ENCODE peak calls at places on chromosome 5, in eight cellular contexts. One of them, this sample, is unnamed.

GRCh38 chr5:132478498-132478855 is 12.1 kb downstream of the IRF1 start:
- DNase-seq in AG10803: no peak
- DNase-seq in A549: no peak
- DNase-seq in upper lobe of left lung: no peak
- DNase-seq in activated CD4-positive, CD25-positive, alpha-beta regulatory T cell treated with anti-CD3 and anti-CD28 coated beads, Interleukin-2, amount 50 U/mL, for 72 hours: no peak
- DNase-seq in AG04450: no peak
- DNase-seq in activated CD8-positive, alpha-beta T cell treated with anti-CD3 and anti-CD28 coated beads for 36 hours: no peak
- DNase-seq in GM18507: no peak
- DNase-seq in this sample: no peak

GRCh38 chr5:76742586-76742985 is 26.7 kb downstream of the F2R start:
- DNase-seq in AG10803: peak
- DNase-seq in A549: no peak
- DNase-seq in upper lobe of left lung: no peak
- DNase-seq in activated CD4-positive, CD25-positive, alpha-beta regulatory T cell treated with anti-CD3 and anti-CD28 coated beads, Interleukin-2, amount 50 U/mL, for 72 hours: no peak
- DNase-seq in AG04450: peak
- DNase-seq in activated CD8-positive, alpha-beta T cell treated with anti-CD3 and anti-CD28 coated beads for 36 hours: no peak
- DNase-seq in GM18507: no peak
- DNase-seq in this sample: no peak

GRCh38 chr5:5752844-5753243 is 330.4 kb downstream of the ICE1 start:
- DNase-seq in AG10803: no peak
- DNase-seq in A549: no peak
- DNase-seq in upper lobe of left lung: no peak
- DNase-seq in activated CD4-positive, CD25-positive, alpha-beta regulatory T cell treated with anti-CD3 and anti-CD28 coated beads, Interleukin-2, amount 50 U/mL, for 72 hours: no peak
- DNase-seq in AG04450: no peak
- DNase-seq in activated CD8-positive, alpha-beta T cell treated with anti-CD3 and anti-CD28 coated beads for 36 hours: no peak
- DNase-seq in GM18507: peak
- DNase-seq in this sample: no peak

GRCh38 chr5:68193481-68194036 is 22.0 kb upstream of the PIK3R1 start:
- DNase-seq in AG10803: no peak
- DNase-seq in A549: no peak
- DNase-seq in upper lobe of left lung: no peak
- DNase-seq in activated CD4-positive, CD25-positive, alpha-beta regulatory T cell treated with anti-CD3 and anti-CD28 coated beads, Interleukin-2, amount 50 U/mL, for 72 hours: no peak
- DNase-seq in AG04450: no peak
- DNase-seq in activated CD8-positive, alpha-beta T cell treated with anti-CD3 and anti-CD28 coated beads for 36 hours: no peak
- DNase-seq in GM18507: no peak
- DNase-seq in this sample: no peak

GRCh38 chr5:19866088-19866446 is 121.9 kb downstream of the CDH18 start:
- DNase-seq in AG10803: no peak
- DNase-seq in A549: no peak
- DNase-seq in upper lobe of left lung: no peak
- DNase-seq in activated CD4-positive, CD25-positive, alpha-beta regulatory T cell treated with anti-CD3 and anti-CD28 coated beads, Interleukin-2, amount 50 U/mL, for 72 hours: no peak
- DNase-seq in AG04450: no peak
- DNase-seq in activated CD8-positive, alpha-beta T cell treated with anti-CD3 and anti-CD28 coated beads for 36 hours: no peak
- DNase-seq in GM18507: no peak
- DNase-seq in this sample: no peak

GRCh38 chr5:164475339-164475977 is 970.0 kb downstream of the MAT2B start:
- DNase-seq in AG10803: peak
- DNase-seq in A549: no peak
- DNase-seq in upper lobe of left lung: no peak
- DNase-seq in activated CD4-positive, CD25-positive, alpha-beta regulatory T cell treated with anti-CD3 and anti-CD28 coated beads, Interleukin-2, amount 50 U/mL, for 72 hours: no peak
- DNase-seq in AG04450: no peak
- DNase-seq in activated CD8-positive, alpha-beta T cell treated with anti-CD3 and anti-CD28 coated beads for 36 hours: no peak
- DNase-seq in GM18507: no peak
- DNase-seq in this sample: no peak

GRCh38 chr5:81194633-81195333 is 38.3 kb upstream of the CKMT2 start:
- DNase-seq in AG10803: peak
- DNase-seq in A549: peak
- DNase-seq in upper lobe of left lung: peak
- DNase-seq in activated CD4-positive, CD25-positive, alpha-beta regulatory T cell treated with anti-CD3 and anti-CD28 coated beads, Interleukin-2, amount 50 U/mL, for 72 hours: peak
- DNase-seq in AG04450: peak
- DNase-seq in activated CD8-positive, alpha-beta T cell treated with anti-CD3 and anti-CD28 coated beads for 36 hours: peak
- DNase-seq in GM18507: peak
- DNase-seq in this sample: peak

GRCh38 chr5:150503386-150503785 is 4.5 kb upstream of the NDST1 start:
- DNase-seq in AG10803: no peak
- DNase-seq in A549: no peak
- DNase-seq in upper lobe of left lung: no peak
- DNase-seq in activated CD4-positive, CD25-positive, alpha-beta regulatory T cell treated with anti-CD3 and anti-CD28 coated beads, Interleukin-2, amount 50 U/mL, for 72 hours: no peak
- DNase-seq in AG04450: no peak
- DNase-seq in activated CD8-positive, alpha-beta T cell treated with anti-CD3 and anti-CD28 coated beads for 36 hours: no peak
- DNase-seq in GM18507: no peak
- DNase-seq in this sample: no peak

GRCh38 chr5:74009502-74009901 is 383.5 kb downstream of the ARHGEF28 start:
- DNase-seq in AG10803: no peak
- DNase-seq in A549: no peak
- DNase-seq in upper lobe of left lung: no peak
- DNase-seq in activated CD4-positive, CD25-positive, alpha-beta regulatory T cell treated with anti-CD3 and anti-CD28 coated beads, Interleukin-2, amount 50 U/mL, for 72 hours: no peak
- DNase-seq in AG04450: no peak
- DNase-seq in activated CD8-positive, alpha-beta T cell treated with anti-CD3 and anti-CD28 coated beads for 36 hours: no peak
- DNase-seq in GM18507: no peak
- DNase-seq in this sample: no peak

GRCh38 chr5:133945561-133945960 is 22.9 kb downstream of the C5orf15 start:
- DNase-seq in AG10803: peak
- DNase-seq in A549: no peak
- DNase-seq in upper lobe of left lung: no peak
- DNase-seq in activated CD4-positive, CD25-positive, alpha-beta regulatory T cell treated with anti-CD3 and anti-CD28 coated beads, Interleukin-2, amount 50 U/mL, for 72 hours: no peak
- DNase-seq in AG04450: no peak
- DNase-seq in activated CD8-positive, alpha-beta T cell treated with anti-CD3 and anti-CD28 coated beads for 36 hours: no peak
- DNase-seq in GM18507: no peak
- DNase-seq in this sample: no peak

GRCh38 chr5:20359377-20359776 is 371.4 kb upstream of the CDH18 start:
- DNase-seq in AG10803: no peak
- DNase-seq in A549: no peak
- DNase-seq in upper lobe of left lung: no peak
- DNase-seq in activated CD4-positive, CD25-positive, alpha-beta regulatory T cell treated with anti-CD3 and anti-CD28 coated beads, Interleukin-2, amount 50 U/mL, for 72 hours: no peak
- DNase-seq in AG04450: no peak
- DNase-seq in activated CD8-positive, alpha-beta T cell treated with anti-CD3 and anti-CD28 coated beads for 36 hours: no peak
- DNase-seq in GM18507: no peak
- DNase-seq in this sample: no peak

GRCh38 chr5:161134123-161134522 is 282.1 kb upstream of the ATP10B start:
- DNase-seq in AG10803: no peak
- DNase-seq in A549: no peak
- DNase-seq in upper lobe of left lung: no peak
- DNase-seq in activated CD4-positive, CD25-positive, alpha-beta regulatory T cell treated with anti-CD3 and anti-CD28 coated beads, Interleukin-2, amount 50 U/mL, for 72 hours: no peak
- DNase-seq in AG04450: no peak
- DNase-seq in activated CD8-positive, alpha-beta T cell treated with anti-CD3 and anti-CD28 coated beads for 36 hours: no peak
- DNase-seq in GM18507: no peak
- DNase-seq in this sample: no peak

GRCh38 chr5:39219433-39219832 is at the start of gene FYB1:
- DNase-seq in AG10803: peak
- DNase-seq in A549: no peak
- DNase-seq in upper lobe of left lung: no peak
- DNase-seq in activated CD4-positive, CD25-positive, alpha-beta regulatory T cell treated with anti-CD3 and anti-CD28 coated beads, Interleukin-2, amount 50 U/mL, for 72 hours: no peak
- DNase-seq in AG04450: no peak
- DNase-seq in activated CD8-positive, alpha-beta T cell treated with anti-CD3 and anti-CD28 coated beads for 36 hours: no peak
- DNase-seq in GM18507: no peak
- DNase-seq in this sample: no peak

GRCh38 chr5:31133488-31133887 is 60.0 kb upstream of the CDH6 start:
- DNase-seq in AG10803: peak
- DNase-seq in A549: no peak
- DNase-seq in upper lobe of left lung: no peak
- DNase-seq in activated CD4-positive, CD25-positive, alpha-beta regulatory T cell treated with anti-CD3 and anti-CD28 coated beads, Interleukin-2, amount 50 U/mL, for 72 hours: no peak
- DNase-seq in AG04450: no peak
- DNase-seq in activated CD8-positive, alpha-beta T cell treated with anti-CD3 and anti-CD28 coated beads for 36 hours: no peak
- DNase-seq in GM18507: no peak
- DNase-seq in this sample: no peak

This sample was measured in GM12891.